ENCODE peak calls at places on chromosomes 5 and 9, in four cellular contexts. One of them, this sample, is unnamed. For H3K4me1, the result is how much of the 10 kb centered on the place peaks cover.

GRCh38 chr5:64457846-64458245 is 48.0 kb upstream of the RGS7BP start:
- DNase-seq in prostate gland: no peak
- DNase-seq in suprapubic skin: no peak
- DNase-seq in HCT116: no peak
- DNase-seq in this sample: no peak

GRCh38 chr5:181170996-181171395 is 23.6 kb downstream of the OR2V2 start:
- DNase-seq in prostate gland: no peak
- DNase-seq in suprapubic skin: no peak
- DNase-seq in HCT116: no peak
- DNase-seq in this sample: no peak

GRCh38 chr5:80054682-80055081 is 19.5 kb downstream of the THBS4 start:
- DNase-seq in prostate gland: no peak
- DNase-seq in suprapubic skin: no peak
- DNase-seq in HCT116: no peak
- DNase-seq in this sample: no peak

GRCh38 chr5:20559845-20560244 is 571.8 kb upstream of the CDH18 start:
- DNase-seq in prostate gland: no peak
- DNase-seq in suprapubic skin: no peak
- DNase-seq in HCT116: no peak
- DNase-seq in this sample: no peak

GRCh38 chr9:137038916-137039315 is 7.0 kb upstream of the FUT7 start:
- DNase-seq in prostate gland: no peak
- DNase-seq in suprapubic skin: no peak
- DNase-seq in HCT116: no peak
- DNase-seq in this sample: no peak

GRCh38 chr5:127870914-127871313 is 167.7 kb downstream of the CCDC192 start:
- DNase-seq in prostate gland: peak
- DNase-seq in suprapubic skin: peak
- DNase-seq in HCT116: no peak
- DNase-seq in this sample: no peak

GRCh38 chr9:134065720-134066419 is 2.0 kb downstream of the BRD3 start:
- DNase-seq in prostate gland: no peak
- DNase-seq in suprapubic skin: peak
- DNase-seq in HCT116: no peak
- DNase-seq in this sample: peak

GRCh38 chr5:35785601-35786085 is 71.0 kb upstream of the IL7R start:
- DNase-seq in prostate gland: no peak
- DNase-seq in suprapubic skin: no peak
- DNase-seq in HCT116: no peak
- DNase-seq in this sample: no peak

GRCh38 chr9:138075496-138075895 is 197.9 kb downstream of the CACNA1B start:
- DNase-seq in prostate gland: no peak
- DNase-seq in suprapubic skin: peak
- DNase-seq in HCT116: no peak
- DNase-seq in this sample: peak

GRCh38 chr5:45279109-45279508 is 417.1 kb downstream of the HCN1 start:
- DNase-seq in prostate gland: no peak
- DNase-seq in suprapubic skin: no peak
- DNase-seq in HCT116: peak
- DNase-seq in this sample: no peak

GRCh38 chr9:105146677-105147076 is 97.8 kb upstream of the SLC44A1 start:
- DNase-seq in prostate gland: no peak
- DNase-seq in suprapubic skin: no peak
- DNase-seq in HCT116: no peak
- DNase-seq in this sample: no peak

GRCh38 chr9:105144841-105145240 is 99.6 kb upstream of the SLC44A1 start:
- DNase-seq in prostate gland: no peak
- DNase-seq in suprapubic skin: no peak
- DNase-seq in HCT116: no peak
- DNase-seq in this sample: no peak

GRCh38 chr9:105141448-105142101 is 102.9 kb upstream of the SLC44A1 start:
- DNase-seq in prostate gland: no peak
- DNase-seq in suprapubic skin: no peak
- DNase-seq in HCT116: no peak
- DNase-seq in this sample: no peak

GRCh38 chr9:105144076-105144475 is 100.4 kb upstream of the SLC44A1 start:
- DNase-seq in prostate gland: no peak
- DNase-seq in suprapubic skin: no peak
- DNase-seq in HCT116: no peak
- DNase-seq in this sample: no peak

GRCh38 chr9:105142406-105143092 is 101.9 kb upstream of the SLC44A1 start:
- DNase-seq in prostate gland: no peak
- DNase-seq in suprapubic skin: no peak
- DNase-seq in HCT116: no peak
- DNase-seq in this sample: no peak
- H3K4me1 ChIP-seq in prostate gland: under half
- H3K4me1 ChIP-seq in suprapubic skin: under half
- H3K4me1 ChIP-seq in HCT116: under half
- H3K4me1 ChIP-seq in this sample: under half

GRCh38 chr9:33167949-33168535 is 906 bp upstream of the B4GALT1 start:
- DNase-seq in prostate gland: no peak
- DNase-seq in suprapubic skin: no peak
- DNase-seq in HCT116: no peak
- DNase-seq in this sample: no peak
- H3K4me1 ChIP-seq in prostate gland: under half
- H3K4me1 ChIP-seq in suprapubic skin: under half
- H3K4me1 ChIP-seq in HCT116: under half
- H3K4me1 ChIP-seq in this sample: under half

GRCh38 chr5:141521244-141521781 is 32.4 kb downstream of the PCDHGC5 start:
- DNase-seq in prostate gland: no peak
- DNase-seq in suprapubic skin: no peak
- DNase-seq in HCT116: peak
- DNase-seq in this sample: peak

GRCh38 chr5:141522301-141522700 is 33.4 kb downstream of the PCDHGC5 start:
- DNase-seq in prostate gland: no peak
- DNase-seq in suprapubic skin: no peak
- DNase-seq in HCT116: no peak
- DNase-seq in this sample: no peak

GRCh38 chr5:141525659-141526058 is 36.8 kb downstream of the PCDHGC5 start:
- DNase-seq in prostate gland: no peak
- DNase-seq in suprapubic skin: no peak
- DNase-seq in HCT116: no peak
- DNase-seq in this sample: no peak

GRCh38 chr5:141523991-141524390 is 35.1 kb downstream of the PCDHGC5 start:
- DNase-seq in prostate gland: no peak
- DNase-seq in suprapubic skin: no peak
- DNase-seq in HCT116: no peak
- DNase-seq in this sample: no peak

DNA sequence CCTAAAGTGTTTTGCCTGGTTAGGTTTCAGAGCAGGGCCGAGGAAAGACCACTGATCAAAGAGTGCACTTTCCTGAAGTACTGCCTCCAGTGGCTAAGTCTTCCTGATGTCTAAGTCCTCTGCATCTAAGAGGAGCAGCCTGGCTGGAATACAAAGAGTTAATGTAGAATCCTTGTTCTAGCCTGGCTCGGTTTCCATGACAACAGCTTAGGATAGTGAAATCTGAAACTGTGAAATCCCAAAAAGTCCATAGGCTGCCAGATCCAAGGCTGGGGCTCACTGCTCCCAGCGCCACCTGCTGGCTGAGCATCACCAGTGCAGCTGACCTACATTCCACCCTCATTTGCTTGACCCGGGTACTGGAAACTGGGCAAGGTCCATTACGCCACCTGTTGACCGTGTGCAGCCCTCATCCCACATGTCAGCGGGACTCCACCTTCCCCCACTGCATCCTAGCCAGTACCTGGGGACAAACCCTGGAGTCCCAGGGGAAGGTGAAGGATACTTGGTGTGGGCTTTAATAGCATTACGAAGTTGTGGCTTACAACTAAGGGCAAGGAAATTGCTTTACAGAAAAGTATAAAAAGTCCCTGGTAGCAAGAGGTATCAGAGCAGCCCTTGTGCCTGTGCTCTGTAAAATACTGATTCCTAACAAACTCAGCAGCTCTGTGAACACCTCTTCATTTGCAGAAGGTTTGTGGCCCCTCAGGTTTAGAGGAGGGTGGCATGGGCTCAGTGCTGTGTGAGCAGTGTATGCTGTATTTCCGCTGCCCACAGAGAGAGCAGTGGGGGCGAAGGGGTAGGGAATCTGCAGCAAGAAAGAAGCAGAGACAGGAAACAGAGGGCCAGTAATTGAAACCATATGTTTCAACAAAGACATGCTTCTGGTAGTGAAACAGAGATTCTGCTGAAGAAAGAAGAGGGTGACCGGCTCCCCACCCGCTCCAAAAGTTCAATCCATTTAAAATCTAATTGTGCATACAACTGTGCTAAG is 36.0 kb downstream of the PCDHGC5 start:
- DNase-seq in prostate gland: peak
- DNase-seq in suprapubic skin: peak
- DNase-seq in HCT116: peak
- DNase-seq in this sample: peak
- H3K4me1 ChIP-seq in prostate gland: under half
- H3K4me1 ChIP-seq in suprapubic skin: half or more
- H3K4me1 ChIP-seq in HCT116: under half
- H3K4me1 ChIP-seq in this sample: half or more

GRCh38 chr9:123682746-123683145 is 247.2 kb downstream of the DENND1A start:
- DNase-seq in prostate gland: no peak
- DNase-seq in suprapubic skin: no peak
- DNase-seq in HCT116: no peak
- DNase-seq in this sample: no peak
- H3K4me1 ChIP-seq in prostate gland: under half
- H3K4me1 ChIP-seq in suprapubic skin: under half
- H3K4me1 ChIP-seq in HCT116: under half
- H3K4me1 ChIP-seq in this sample: under half

DNA sequence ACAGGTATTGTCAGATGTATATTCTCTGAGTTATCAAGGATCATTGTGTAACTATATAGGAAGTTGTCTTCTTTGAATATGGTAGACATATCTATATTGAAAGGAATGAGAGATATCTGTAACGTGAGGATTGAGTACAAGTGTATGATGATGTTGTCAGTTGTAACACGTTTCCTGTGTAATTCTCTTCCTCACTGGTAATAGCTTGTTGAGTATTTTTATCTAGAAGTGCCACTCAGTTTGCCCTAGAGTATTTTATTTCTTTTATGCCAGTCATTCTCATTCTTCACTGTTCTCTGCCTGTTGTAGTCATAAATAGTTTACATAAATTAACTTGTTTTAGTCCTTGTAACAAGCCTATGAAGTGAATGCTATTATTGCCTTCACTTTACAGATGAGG is 172.1 kb downstream of the BAAT start:
- DNase-seq in prostate gland: no peak
- DNase-seq in suprapubic skin: no peak
- DNase-seq in HCT116: no peak
- DNase-seq in this sample: no peak
- H3K4me1 ChIP-seq in prostate gland: under half
- H3K4me1 ChIP-seq in suprapubic skin: under half
- H3K4me1 ChIP-seq in HCT116: under half
- H3K4me1 ChIP-seq in this sample: under half

GRCh38 chr5:151075698-151076331 is 5.0 kb downstream of the TNIP1 start:
- DNase-seq in prostate gland: no peak
- DNase-seq in suprapubic skin: no peak
- DNase-seq in HCT116: no peak
- DNase-seq in this sample: peak

GRCh38 chr5:151076616-151077015 is 4.2 kb downstream of the TNIP1 start:
- DNase-seq in prostate gland: no peak
- DNase-seq in suprapubic skin: no peak
- DNase-seq in HCT116: no peak
- DNase-seq in this sample: no peak

GRCh38 chr5:151073280-151073679 is 7.6 kb downstream of the TNIP1 start:
- DNase-seq in prostate gland: no peak
- DNase-seq in suprapubic skin: no peak
- DNase-seq in HCT116: no peak
- DNase-seq in this sample: no peak

GRCh38 chr5:151072234-151073025 is 8.4 kb downstream of the TNIP1 start:
- DNase-seq in prostate gland: no peak
- DNase-seq in suprapubic skin: no peak
- DNase-seq in HCT116: no peak
- DNase-seq in this sample: peak

DNA sequence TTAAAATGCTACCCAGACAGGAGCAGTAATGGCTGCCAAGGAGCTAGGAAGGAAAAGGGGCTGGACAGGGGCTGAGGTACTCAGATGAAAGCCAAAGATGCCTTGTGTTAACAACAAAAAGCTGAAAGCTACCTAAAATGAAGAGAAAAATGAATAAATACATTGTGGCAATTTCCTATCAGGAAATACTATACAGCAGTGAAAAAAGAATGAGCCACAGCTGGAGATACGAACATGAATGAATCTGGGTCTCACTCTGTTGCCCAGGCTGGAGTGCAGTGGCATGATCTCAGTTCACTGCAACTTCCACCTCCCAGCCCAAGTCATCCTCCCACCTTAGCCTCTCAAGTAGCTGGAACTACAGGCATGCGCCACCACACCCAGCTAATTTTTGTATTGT is 6.3 kb downstream of the TNIP1 start:
- DNase-seq in prostate gland: no peak
- DNase-seq in suprapubic skin: no peak
- DNase-seq in HCT116: no peak
- DNase-seq in this sample: no peak
- H3K4me1 ChIP-seq in prostate gland: under half
- H3K4me1 ChIP-seq in suprapubic skin: half or more
- H3K4me1 ChIP-seq in HCT116: under half
- H3K4me1 ChIP-seq in this sample: half or more

GRCh38 chr9:36396985-36397384 is 3.1 kb downstream of the RNF38 start:
- DNase-seq in prostate gland: no peak
- DNase-seq in suprapubic skin: no peak
- DNase-seq in HCT116: no peak
- DNase-seq in this sample: no peak
- H3K4me1 ChIP-seq in prostate gland: under half
- H3K4me1 ChIP-seq in suprapubic skin: under half
- H3K4me1 ChIP-seq in HCT116: under half
- H3K4me1 ChIP-seq in this sample: under half

DNA sequence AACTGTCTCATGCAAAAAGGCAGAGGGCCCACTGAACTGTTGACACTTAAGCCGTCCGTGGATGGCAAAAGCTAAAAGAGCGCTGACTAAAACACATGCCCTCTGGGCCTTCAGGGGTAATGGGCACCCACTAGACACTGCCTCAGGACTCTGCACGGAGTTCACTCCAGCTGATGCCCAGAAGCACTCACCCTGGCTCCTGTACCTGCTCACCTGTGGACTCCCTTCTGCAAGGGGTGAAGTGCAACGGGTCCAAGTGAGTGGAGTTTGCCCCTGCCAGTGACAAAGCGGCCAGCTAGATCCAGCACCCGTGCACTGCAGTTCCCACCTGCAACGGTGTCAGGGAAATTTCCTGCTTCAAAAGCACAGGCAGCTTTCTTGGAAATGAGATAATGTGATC is 50.2 kb downstream of the SLC1A1 start:
- DNase-seq in prostate gland: no peak
- DNase-seq in suprapubic skin: no peak
- DNase-seq in HCT116: no peak
- DNase-seq in this sample: no peak
- H3K4me1 ChIP-seq in prostate gland: under half
- H3K4me1 ChIP-seq in suprapubic skin: under half
- H3K4me1 ChIP-seq in HCT116: under half
- H3K4me1 ChIP-seq in this sample: under half

GRCh38 chr5:95891499-95891898 is 69.0 kb upstream of the GLRX start:
- DNase-seq in prostate gland: no peak
- DNase-seq in suprapubic skin: no peak
- DNase-seq in HCT116: no peak
- DNase-seq in this sample: no peak
- H3K4me1 ChIP-seq in prostate gland: under half
- H3K4me1 ChIP-seq in suprapubic skin: under half
- H3K4me1 ChIP-seq in HCT116: under half
- H3K4me1 ChIP-seq in this sample: under half

This sample was measured in SJSA1.